ENCODE peak calls at places on chromosomes 13 and 19, in ten cellular contexts. One of them, this sample, is unnamed.

GRCh38 chr19:29372921-29373797 is 152.6 kb upstream of the VSTM2B start:
- DNase-seq in tibial nerve: no peak
- DNase-seq in caudate nucleus: no peak
- DNase-seq in ovary: no peak
- DNase-seq in heart right ventricle: no peak
- DNase-seq in kidney: no peak
- DNase-seq in RWPE1: no peak
- DNase-seq in OCI-LY7: no peak
- DNase-seq in endodermal cell: peak
- DNase-seq in sigmoid colon: peak
- DNase-seq in this sample: no peak

GRCh38 chr13:35720690-35721554 is 244.4 kb upstream of the MAB21L1 start:
- DNase-seq in tibial nerve: peak
- DNase-seq in caudate nucleus: peak
- DNase-seq in ovary: peak
- DNase-seq in heart right ventricle: peak
- DNase-seq in kidney: no peak
- DNase-seq in RWPE1: peak
- DNase-seq in OCI-LY7: peak
- DNase-seq in endodermal cell: peak
- DNase-seq in sigmoid colon: peak
- DNase-seq in this sample: peak

GRCh38 chr19:4594199-4594598 is 34.7 kb upstream of the SEMA6B start:
- DNase-seq in tibial nerve: no peak
- DNase-seq in caudate nucleus: no peak
- DNase-seq in ovary: no peak
- DNase-seq in heart right ventricle: no peak
- DNase-seq in kidney: no peak
- DNase-seq in RWPE1: no peak
- DNase-seq in OCI-LY7: no peak
- DNase-seq in endodermal cell: no peak
- DNase-seq in sigmoid colon: no peak
- DNase-seq in this sample: no peak

GRCh38 chr19:29831041-29831548 is 19.3 kb downstream of the CCNE1 start:
- DNase-seq in tibial nerve: no peak
- DNase-seq in caudate nucleus: no peak
- DNase-seq in ovary: no peak
- DNase-seq in heart right ventricle: no peak
- DNase-seq in kidney: no peak
- DNase-seq in RWPE1: no peak
- DNase-seq in OCI-LY7: no peak
- DNase-seq in endodermal cell: peak
- DNase-seq in sigmoid colon: no peak
- DNase-seq in this sample: no peak

GRCh38 chr19:35767288-35768081 is 7.9 kb upstream of the ARHGAP33 start:
- DNase-seq in tibial nerve: no peak
- DNase-seq in caudate nucleus: no peak
- DNase-seq in ovary: peak
- DNase-seq in heart right ventricle: no peak
- DNase-seq in kidney: peak
- DNase-seq in RWPE1: no peak
- DNase-seq in OCI-LY7: no peak
- DNase-seq in endodermal cell: peak
- DNase-seq in sigmoid colon: no peak
- DNase-seq in this sample: no peak

GRCh38 chr19:40625406-40626120 is 24.4 kb downstream of the LTBP4 start:
- DNase-seq in tibial nerve: no peak
- DNase-seq in caudate nucleus: no peak
- DNase-seq in ovary: no peak
- DNase-seq in heart right ventricle: no peak
- DNase-seq in kidney: no peak
- DNase-seq in RWPE1: no peak
- DNase-seq in OCI-LY7: no peak
- DNase-seq in endodermal cell: no peak
- DNase-seq in sigmoid colon: no peak
- DNase-seq in this sample: no peak

GRCh38 chr13:42981317-42981716 is 10.7 kb downstream of the EPSTI1 start:
- DNase-seq in tibial nerve: no peak
- DNase-seq in caudate nucleus: no peak
- DNase-seq in ovary: no peak
- DNase-seq in heart right ventricle: no peak
- DNase-seq in kidney: no peak
- DNase-seq in RWPE1: no peak
- DNase-seq in OCI-LY7: no peak
- DNase-seq in endodermal cell: no peak
- DNase-seq in sigmoid colon: no peak
- DNase-seq in this sample: peak

GRCh38 chr13:111659236-111659635 is 338.8 kb downstream of the TEX29 start:
- DNase-seq in tibial nerve: no peak
- DNase-seq in caudate nucleus: no peak
- DNase-seq in ovary: no peak
- DNase-seq in heart right ventricle: no peak
- DNase-seq in kidney: no peak
- DNase-seq in RWPE1: no peak
- DNase-seq in OCI-LY7: no peak
- DNase-seq in endodermal cell: peak
- DNase-seq in sigmoid colon: no peak
- DNase-seq in this sample: no peak

GRCh38 chr19:35713904-35714440 is 3.8 kb upstream of the KMT2B start:
- DNase-seq in tibial nerve: no peak
- DNase-seq in caudate nucleus: no peak
- DNase-seq in ovary: no peak
- DNase-seq in heart right ventricle: no peak
- DNase-seq in kidney: no peak
- DNase-seq in RWPE1: no peak
- DNase-seq in OCI-LY7: no peak
- DNase-seq in endodermal cell: no peak
- DNase-seq in sigmoid colon: no peak
- DNase-seq in this sample: no peak

GRCh38 chr19:29714371-29714952 is 599 bp downstream of the C19orf12 start:
- DNase-seq in tibial nerve: no peak
- DNase-seq in caudate nucleus: peak
- DNase-seq in ovary: no peak
- DNase-seq in heart right ventricle: no peak
- DNase-seq in kidney: no peak
- DNase-seq in RWPE1: peak
- DNase-seq in OCI-LY7: no peak
- DNase-seq in endodermal cell: no peak
- DNase-seq in sigmoid colon: no peak
- DNase-seq in this sample: no peak

GRCh38 chr19:45884682-45885555 is 1.0 kb downstream of the IRF2BP1 start:
- DNase-seq in tibial nerve: no peak
- DNase-seq in caudate nucleus: no peak
- DNase-seq in ovary: peak
- DNase-seq in heart right ventricle: peak
- DNase-seq in kidney: peak
- DNase-seq in RWPE1: no peak
- DNase-seq in OCI-LY7: no peak
- DNase-seq in endodermal cell: peak
- DNase-seq in sigmoid colon: no peak
- DNase-seq in this sample: no peak

GRCh38 chr19:45952691-45953505 is 20.8 kb downstream of the NOVA2 start:
- DNase-seq in tibial nerve: no peak
- DNase-seq in caudate nucleus: peak
- DNase-seq in ovary: no peak
- DNase-seq in heart right ventricle: peak
- DNase-seq in kidney: peak
- DNase-seq in RWPE1: peak
- DNase-seq in OCI-LY7: no peak
- DNase-seq in endodermal cell: peak
- DNase-seq in sigmoid colon: no peak
- DNase-seq in this sample: peak

GRCh38 chr13:92097337-92097903 is 699.0 kb downstream of the GPC5 start:
- DNase-seq in tibial nerve: no peak
- DNase-seq in caudate nucleus: no peak
- DNase-seq in ovary: no peak
- DNase-seq in heart right ventricle: no peak
- DNase-seq in kidney: no peak
- DNase-seq in RWPE1: no peak
- DNase-seq in OCI-LY7: no peak
- DNase-seq in endodermal cell: no peak
- DNase-seq in sigmoid colon: no peak
- DNase-seq in this sample: no peak

GRCh38 chr19:33724723-33725060 is 72.0 kb upstream of the KCTD15 start:
- DNase-seq in tibial nerve: no peak
- DNase-seq in caudate nucleus: no peak
- DNase-seq in ovary: no peak
- DNase-seq in heart right ventricle: no peak
- DNase-seq in kidney: no peak
- DNase-seq in RWPE1: no peak
- DNase-seq in OCI-LY7: no peak
- DNase-seq in endodermal cell: no peak
- DNase-seq in sigmoid colon: no peak
- DNase-seq in this sample: no peak

GRCh38 chr13:110676511-110677204 is 29.3 kb downstream of the CARS2 start:
- DNase-seq in tibial nerve: no peak
- DNase-seq in caudate nucleus: peak
- DNase-seq in ovary: no peak
- DNase-seq in heart right ventricle: no peak
- DNase-seq in kidney: no peak
- DNase-seq in RWPE1: no peak
- DNase-seq in OCI-LY7: peak
- DNase-seq in endodermal cell: no peak
- DNase-seq in sigmoid colon: no peak
- DNase-seq in this sample: no peak

GRCh38 chr13:20426766-20427448 is 98.8 kb downstream of the CRYL1 start:
- DNase-seq in tibial nerve: no peak
- DNase-seq in caudate nucleus: no peak
- DNase-seq in ovary: no peak
- DNase-seq in heart right ventricle: no peak
- DNase-seq in kidney: no peak
- DNase-seq in RWPE1: no peak
- DNase-seq in OCI-LY7: no peak
- DNase-seq in endodermal cell: no peak
- DNase-seq in sigmoid colon: no peak
- DNase-seq in this sample: peak

GRCh38 chr13:109749365-109749764 is 37.0 kb downstream of the IRS2 start:
- DNase-seq in tibial nerve: no peak
- DNase-seq in caudate nucleus: no peak
- DNase-seq in ovary: no peak
- DNase-seq in heart right ventricle: no peak
- DNase-seq in kidney: no peak
- DNase-seq in RWPE1: no peak
- DNase-seq in OCI-LY7: no peak
- DNase-seq in endodermal cell: no peak
- DNase-seq in sigmoid colon: no peak
- DNase-seq in this sample: no peak

GRCh38 chr19:17248011-17248776 is 2.5 kb upstream of the NR2F6 start:
- DNase-seq in tibial nerve: no peak
- DNase-seq in caudate nucleus: no peak
- DNase-seq in ovary: no peak
- DNase-seq in heart right ventricle: no peak
- DNase-seq in kidney: no peak
- DNase-seq in RWPE1: peak
- DNase-seq in OCI-LY7: no peak
- DNase-seq in endodermal cell: peak
- DNase-seq in sigmoid colon: no peak
- DNase-seq in this sample: no peak
- H3K27ac ChIP-seq in tibial nerve: no peak
- H3K27ac ChIP-seq in caudate nucleus: no peak
- H3K27ac ChIP-seq in ovary: no peak
- H3K27ac ChIP-seq in heart right ventricle: no peak
- H3K27ac ChIP-seq in kidney: peak
- H3K27ac ChIP-seq in RWPE1: peak
- H3K27ac ChIP-seq in OCI-LY7: no peak
- H3K27ac ChIP-seq in endodermal cell: peak
- H3K27ac ChIP-seq in sigmoid colon: peak
- H3K27ac ChIP-seq in this sample: peak

GRCh38 chr19:47067215-47067847 is 18.9 kb upstream of the TMEM160 start:
- DNase-seq in tibial nerve: no peak
- DNase-seq in caudate nucleus: no peak
- DNase-seq in ovary: no peak
- DNase-seq in heart right ventricle: no peak
- DNase-seq in kidney: no peak
- DNase-seq in RWPE1: no peak
- DNase-seq in OCI-LY7: no peak
- DNase-seq in endodermal cell: peak
- DNase-seq in sigmoid colon: no peak
- DNase-seq in this sample: no peak
- H3K27ac ChIP-seq in tibial nerve: no peak
- H3K27ac ChIP-seq in caudate nucleus: no peak
- H3K27ac ChIP-seq in ovary: no peak
- H3K27ac ChIP-seq in heart right ventricle: no peak
- H3K27ac ChIP-seq in kidney: no peak
- H3K27ac ChIP-seq in RWPE1: no peak
- H3K27ac ChIP-seq in OCI-LY7: no peak
- H3K27ac ChIP-seq in endodermal cell: no peak
- H3K27ac ChIP-seq in sigmoid colon: no peak
- H3K27ac ChIP-seq in this sample: no peak

DNA sequence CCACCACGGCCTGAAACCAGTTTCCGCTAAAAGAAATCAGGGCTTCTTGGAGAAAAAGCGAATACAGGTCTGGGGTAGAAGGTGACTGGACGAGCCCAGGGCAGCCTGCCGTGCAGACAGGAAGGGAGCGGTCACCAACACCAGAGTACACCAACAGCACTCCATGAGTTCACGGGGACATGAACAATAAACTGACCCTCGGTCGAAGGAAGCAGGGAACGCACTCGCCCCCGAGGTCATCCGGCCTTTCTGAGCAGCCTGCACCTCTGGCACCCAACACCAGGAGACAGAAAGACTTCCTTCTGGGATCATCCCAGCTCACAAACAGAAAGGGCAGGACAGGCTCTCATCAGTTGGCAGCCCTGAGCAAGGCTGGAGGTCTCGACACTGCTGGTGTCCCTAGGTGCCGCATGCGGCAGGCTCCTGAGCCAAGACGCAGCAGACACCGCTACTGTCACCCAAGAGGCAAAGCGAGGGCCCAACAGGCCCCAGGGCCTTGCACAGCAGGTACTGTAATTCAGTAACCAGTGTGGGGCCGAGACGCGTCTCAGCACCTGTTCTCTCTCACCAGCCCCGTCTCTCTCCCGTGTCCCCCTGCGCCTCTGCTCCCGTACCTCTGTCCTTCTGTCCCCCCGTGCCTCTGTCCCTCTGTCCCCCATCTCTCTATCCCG is 18.0 kb downstream of the DCUN1D2 start:
- DNase-seq in tibial nerve: no peak
- DNase-seq in caudate nucleus: no peak
- DNase-seq in ovary: no peak
- DNase-seq in heart right ventricle: no peak
- DNase-seq in kidney: no peak
- DNase-seq in RWPE1: no peak
- DNase-seq in OCI-LY7: no peak
- DNase-seq in endodermal cell: no peak
- DNase-seq in sigmoid colon: no peak
- DNase-seq in this sample: no peak
- H3K27ac ChIP-seq in tibial nerve: no peak
- H3K27ac ChIP-seq in caudate nucleus: no peak
- H3K27ac ChIP-seq in ovary: no peak
- H3K27ac ChIP-seq in heart right ventricle: peak
- H3K27ac ChIP-seq in kidney: no peak
- H3K27ac ChIP-seq in RWPE1: no peak
- H3K27ac ChIP-seq in OCI-LY7: no peak
- H3K27ac ChIP-seq in endodermal cell: no peak
- H3K27ac ChIP-seq in sigmoid colon: peak
- H3K27ac ChIP-seq in this sample: no peak

GRCh38 chr19:8662263-8662662 is 31.8 kb downstream of the NFILZ start:
- DNase-seq in tibial nerve: no peak
- DNase-seq in caudate nucleus: no peak
- DNase-seq in ovary: no peak
- DNase-seq in heart right ventricle: no peak
- DNase-seq in kidney: no peak
- DNase-seq in RWPE1: no peak
- DNase-seq in OCI-LY7: no peak
- DNase-seq in endodermal cell: no peak
- DNase-seq in sigmoid colon: no peak
- DNase-seq in this sample: no peak
- H3K27ac ChIP-seq in tibial nerve: no peak
- H3K27ac ChIP-seq in caudate nucleus: no peak
- H3K27ac ChIP-seq in ovary: no peak
- H3K27ac ChIP-seq in heart right ventricle: no peak
- H3K27ac ChIP-seq in kidney: no peak
- H3K27ac ChIP-seq in RWPE1: no peak
- H3K27ac ChIP-seq in OCI-LY7: no peak
- H3K27ac ChIP-seq in endodermal cell: no peak
- H3K27ac ChIP-seq in sigmoid colon: no peak
- H3K27ac ChIP-seq in this sample: no peak

This sample was measured in cardiac muscle cell.